ENCODE peak calls at places on chromosomes 1 and 21, in four cellular contexts. One of them, this sample, is unnamed.

GRCh38 chr1:32768110-32768857 is 48.9 kb downstream of the YARS1 start:
- DNase-seq in A549: no peak
- DNase-seq in SK-N-SH: no peak
- DNase-seq in HCT116: no peak
- DNase-seq in this sample: no peak

GRCh38 chr1:51203121-51203873 is 32.8 kb upstream of the RNF11 start:
- DNase-seq in HCT116: no peak
- DNase-seq in A549: no peak
- DNase-seq in SK-N-SH: peak
- DNase-seq in this sample: no peak

GRCh38 chr1:172637522-172637921 is 21.4 kb upstream of the FASLG start:
- DNase-seq in A549: no peak
- DNase-seq in HCT116: no peak
- DNase-seq in SK-N-SH: no peak
- DNase-seq in this sample: no peak

GRCh38 chr1:201551877-201552731 is 13.2 kb downstream of the NAV1 start:
- DNase-seq in HCT116: peak
- DNase-seq in SK-N-SH: no peak
- DNase-seq in A549: peak
- DNase-seq in this sample: peak

GRCh38 chr1:219179293-219179692 is 5.6 kb downstream of the LYPLAL1 start:
- DNase-seq in HCT116: no peak
- DNase-seq in A549: no peak
- DNase-seq in SK-N-SH: no peak
- DNase-seq in this sample: no peak

GRCh38 chr1:7677815-7678214 is 93.3 kb upstream of the VAMP3 start:
- DNase-seq in A549: no peak
- DNase-seq in SK-N-SH: no peak
- DNase-seq in HCT116: no peak
- DNase-seq in this sample: no peak

GRCh38 chr21:37266515-37267221 is 466 bp downstream of the VPS26C start:
- DNase-seq in HCT116: no peak
- DNase-seq in A549: peak
- DNase-seq in SK-N-SH: peak
- DNase-seq in this sample: peak

GRCh38 chr1:248918126-248918525 is 12.1 kb downstream of the PGBD2 start:
- DNase-seq in SK-N-SH: no peak
- DNase-seq in HCT116: no peak
- DNase-seq in A549: no peak
- DNase-seq in this sample: no peak

GRCh38 chr1:201675143-201675542 is 136.2 kb downstream of the NAV1 start:
- DNase-seq in HCT116: no peak
- DNase-seq in A549: no peak
- DNase-seq in SK-N-SH: no peak
- DNase-seq in this sample: peak

GRCh38 chr1:183407474-183407873 is 10.7 kb downstream of the NMNAT2 start:
- DNase-seq in A549: no peak
- DNase-seq in HCT116: no peak
- DNase-seq in SK-N-SH: no peak
- DNase-seq in this sample: no peak

GRCh38 chr1:178101654-178102053 is 7.8 kb downstream of the RASAL2 start:
- DNase-seq in A549: peak
- DNase-seq in HCT116: no peak
- DNase-seq in SK-N-SH: no peak
- DNase-seq in this sample: peak

GRCh38 chr1:151047591-151047924 is at the start of gene C1orf56:
- DNase-seq in HCT116: no peak
- DNase-seq in A549: peak
- DNase-seq in SK-N-SH: peak
- DNase-seq in this sample: peak

GRCh38 chr1:102891868-102892625 is 216.3 kb downstream of the COL11A1 start:
- DNase-seq in A549: peak
- DNase-seq in HCT116: no peak
- DNase-seq in SK-N-SH: no peak
- DNase-seq in this sample: peak

GRCh38 chr1:161013591-161014513 is 7.1 kb downstream of the F11R start:
- DNase-seq in HCT116: no peak
- DNase-seq in A549: peak
- DNase-seq in SK-N-SH: no peak
- DNase-seq in this sample: peak

GRCh38 chr1:92762355-92762754 is 22.6 kb downstream of the EVI5 start:
- DNase-seq in SK-N-SH: no peak
- DNase-seq in HCT116: no peak
- DNase-seq in A549: no peak
- DNase-seq in this sample: no peak

GRCh38 chr1:76939107-76939816 is 72.0 kb downstream of the ST6GALNAC5 start:
- DNase-seq in HCT116: no peak
- DNase-seq in SK-N-SH: no peak
- DNase-seq in A549: no peak
- DNase-seq in this sample: no peak

GRCh38 chr1:20359451-20360330 is 69.0 kb downstream of the VWA5B1 start:
- DNase-seq in A549: no peak
- DNase-seq in SK-N-SH: no peak
- DNase-seq in HCT116: peak
- DNase-seq in this sample: no peak

GRCh38 chr1:163054056-163054706 is 15.0 kb upstream of the RGS4 start:
- DNase-seq in A549: no peak
- DNase-seq in SK-N-SH: no peak
- DNase-seq in HCT116: no peak
- DNase-seq in this sample: no peak

GRCh38 chr1:67327864-67328263 is 20.2 kb downstream of the IL12RB2 start:
- DNase-seq in SK-N-SH: no peak
- DNase-seq in A549: no peak
- DNase-seq in HCT116: no peak
- DNase-seq in this sample: no peak

GRCh38 chr1:16630661-16631247 is 17.4 kb upstream of the NBPF1 start:
- DNase-seq in A549: no peak
- DNase-seq in HCT116: no peak
- DNase-seq in SK-N-SH: peak
- DNase-seq in this sample: no peak

GRCh38 chr21:15617968-15618367 is 111.8 kb upstream of the USP25 start:
- DNase-seq in SK-N-SH: peak
- DNase-seq in A549: peak
- DNase-seq in HCT116: no peak
- DNase-seq in this sample: peak

GRCh38 chr1:41030872-41031616 is 9.5 kb upstream of the SLFNL1 start:
- DNase-seq in SK-N-SH: no peak
- DNase-seq in A549: no peak
- DNase-seq in HCT116: no peak
- DNase-seq in this sample: no peak

GRCh38 chr1:149942207-149942606 is 5.5 kb upstream of the MTMR11 start:
- DNase-seq in A549: peak
- DNase-seq in SK-N-SH: peak
- DNase-seq in HCT116: no peak
- DNase-seq in this sample: peak

GRCh38 chr1:7561331-7561921 is 209.7 kb upstream of the VAMP3 start:
- DNase-seq in A549: peak
- DNase-seq in SK-N-SH: peak
- DNase-seq in HCT116: no peak
- DNase-seq in this sample: no peak

GRCh38 chr1:218809625-218810024 is 364.1 kb upstream of the LYPLAL1 start:
- DNase-seq in SK-N-SH: no peak
- DNase-seq in A549: no peak
- DNase-seq in HCT116: no peak
- DNase-seq in this sample: peak

GRCh38 chr1:4954392-4954791 is 300.0 kb downstream of the AJAP1 start:
- DNase-seq in A549: no peak
- DNase-seq in HCT116: no peak
- DNase-seq in SK-N-SH: no peak
- DNase-seq in this sample: no peak

GRCh38 chr1:207868769-207869721 is 41.9 kb downstream of the CD34 start:
- DNase-seq in HCT116: peak
- DNase-seq in A549: peak
- DNase-seq in SK-N-SH: peak
- DNase-seq in this sample: peak

GRCh38 chr21:25456672-25457071 is 150.6 kb downstream of the MRPL39 start:
- DNase-seq in A549: no peak
- DNase-seq in SK-N-SH: no peak
- DNase-seq in HCT116: no peak
- DNase-seq in this sample: peak

GRCh38 chr21:25457946-25458345 is 149.3 kb downstream of the MRPL39 start:
- DNase-seq in A549: no peak
- DNase-seq in SK-N-SH: no peak
- DNase-seq in HCT116: no peak
- DNase-seq in this sample: no peak

GRCh38 chr21:25449950-25450349 is 157.3 kb downstream of the MRPL39 start:
- DNase-seq in A549: no peak
- DNase-seq in SK-N-SH: no peak
- DNase-seq in HCT116: no peak
- DNase-seq in this sample: no peak

GRCh38 chr21:25457411-25457810 is 149.9 kb downstream of the MRPL39 start:
- DNase-seq in SK-N-SH: no peak
- DNase-seq in A549: no peak
- DNase-seq in HCT116: no peak
- DNase-seq in this sample: peak

DNA sequence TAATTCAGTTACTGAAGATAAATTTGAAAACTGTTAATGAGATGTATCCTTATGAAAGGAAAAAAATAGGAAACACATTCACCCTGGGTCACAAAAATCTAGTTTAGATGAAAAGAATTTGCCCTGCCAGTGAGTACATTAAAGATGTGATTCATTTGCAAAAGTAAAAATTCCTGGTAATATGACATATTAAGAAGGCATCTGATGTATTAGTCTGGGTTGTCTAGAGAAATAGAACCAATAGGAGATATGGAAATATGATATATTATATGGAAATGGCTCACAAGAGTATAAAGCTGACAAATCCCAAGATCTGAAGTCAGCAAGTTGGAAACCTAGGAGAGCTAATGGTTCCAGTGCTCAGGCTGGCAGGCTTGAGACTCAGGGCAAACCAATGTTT is 153.8 kb downstream of the MRPL39 start:
- DNase-seq in A549: no peak
- DNase-seq in HCT116: no peak
- DNase-seq in SK-N-SH: no peak
- DNase-seq in this sample: no peak
- TF ChIP-seq MAX in A549: no peak
- TF ChIP-seq MAX in HCT116: no peak
- TF ChIP-seq MAX in SK-N-SH: no peak
- TF ChIP-seq MAX in this sample: no peak

DNA sequence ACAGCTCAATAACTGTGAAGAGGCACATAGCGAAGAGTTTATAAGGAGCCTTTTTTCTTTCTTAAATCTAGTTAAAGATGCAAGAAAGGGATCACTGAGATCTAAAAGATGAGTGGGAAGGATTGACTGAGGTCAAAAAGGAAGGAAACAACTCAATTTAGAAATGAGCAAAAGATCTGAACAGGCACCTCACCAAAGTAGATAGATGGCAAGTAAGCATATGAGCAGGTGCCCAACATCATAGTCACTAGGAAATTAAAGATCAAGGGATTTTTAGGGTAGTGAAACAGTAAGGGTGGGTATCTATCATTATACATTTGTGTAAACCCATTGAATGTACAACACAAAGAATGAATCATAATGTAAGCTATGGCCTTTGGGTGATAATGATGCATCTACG is 44.6 kb upstream of the CSF1 start:
- DNase-seq in A549: no peak
- DNase-seq in HCT116: no peak
- DNase-seq in SK-N-SH: no peak
- DNase-seq in this sample: no peak
- H3K4me2 ChIP-seq in A549: no peak
- H3K4me2 ChIP-seq in HCT116: no peak
- H3K4me2 ChIP-seq in SK-N-SH: no peak
- H3K4me2 ChIP-seq in this sample: no peak

GRCh38 chr1:171405391-171405714 is 80.0 kb upstream of the PRRC2C start:
- DNase-seq in SK-N-SH: no peak
- DNase-seq in HCT116: no peak
- DNase-seq in A549: no peak
- DNase-seq in this sample: no peak
- TF ChIP-seq CTCF in SK-N-SH: no peak
- TF ChIP-seq CTCF in HCT116: no peak
- TF ChIP-seq CTCF in A549: no peak
- TF ChIP-seq CTCF in this sample: no peak

GRCh38 chr1:1305300-1306069 is 2.2 kb downstream of the ACAP3 start:
- DNase-seq in A549: peak
- DNase-seq in HCT116: no peak
- DNase-seq in SK-N-SH: no peak
- DNase-seq in this sample: peak

GRCh38 chr1:1306661-1307260 is 969 bp downstream of the ACAP3 start:
- DNase-seq in HCT116: no peak
- DNase-seq in SK-N-SH: no peak
- DNase-seq in A549: no peak
- DNase-seq in this sample: no peak

GRCh38 chr1:1304331-1305299 is 3.1 kb downstream of the ACAP3 start:
- DNase-seq in SK-N-SH: peak
- DNase-seq in HCT116: no peak
- DNase-seq in A549: peak
- DNase-seq in this sample: no peak

GRCh38 chr1:1307261-1307907 is 346 bp downstream of the ACAP3 start:
- DNase-seq in SK-N-SH: no peak
- DNase-seq in HCT116: no peak
- DNase-seq in A549: no peak
- DNase-seq in this sample: peak

GRCh38 chr1:1306070-1306660 is 1.6 kb downstream of the ACAP3 start:
- DNase-seq in HCT116: no peak
- DNase-seq in A549: no peak
- DNase-seq in SK-N-SH: peak
- DNase-seq in this sample: no peak
- TF ChIP-seq MAX in HCT116: no peak
- TF ChIP-seq MAX in A549: no peak
- TF ChIP-seq MAX in SK-N-SH: no peak
- TF ChIP-seq MAX in this sample: no peak

GRCh38 chr1:242146640-242147039 is 147.7 kb upstream of the MAP1LC3C start:
- DNase-seq in HCT116: no peak
- DNase-seq in SK-N-SH: no peak
- DNase-seq in A549: no peak
- DNase-seq in this sample: no peak

DNA sequence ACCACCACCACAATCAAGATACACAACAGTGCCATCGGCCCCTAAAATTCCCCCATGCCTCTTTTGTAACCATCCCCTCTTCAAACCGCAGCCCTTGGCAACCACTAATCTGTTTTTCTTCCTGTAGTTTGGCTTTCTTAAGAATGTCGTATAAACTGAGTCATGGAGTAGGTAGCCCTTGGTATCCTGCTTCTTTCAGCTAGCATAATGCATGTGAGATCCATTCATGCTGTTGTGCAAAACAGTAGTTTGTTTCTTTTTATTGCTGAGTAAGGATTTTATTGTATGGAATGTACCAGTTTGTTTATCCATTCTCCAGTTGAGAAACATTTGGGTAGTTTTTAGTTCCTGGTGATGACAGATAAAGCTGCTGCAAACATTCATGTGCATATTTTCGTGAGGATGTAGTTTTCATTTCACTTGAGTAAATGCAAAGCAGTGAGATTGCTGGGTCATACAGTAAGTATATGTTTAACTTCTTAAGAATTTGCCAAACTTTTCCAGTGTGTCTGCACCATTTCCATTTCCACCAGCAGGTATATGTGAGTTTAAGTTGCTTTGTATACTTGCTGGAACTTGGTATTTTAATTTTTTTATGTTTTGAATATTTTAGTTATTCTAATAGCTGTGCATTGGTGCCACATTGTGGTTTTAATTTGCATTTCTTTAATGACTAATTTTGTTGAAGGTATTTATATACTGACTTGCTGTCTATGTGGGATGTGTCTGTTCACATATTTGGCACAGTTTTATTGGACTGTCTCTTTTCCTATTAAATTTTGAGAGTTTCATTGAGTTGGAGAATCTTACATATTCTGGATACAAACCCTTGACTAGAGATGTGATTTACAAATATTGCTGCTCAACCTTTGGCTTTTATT is 148.4 kb upstream of the MAP1LC3C start:
- DNase-seq in HCT116: no peak
- DNase-seq in A549: peak
- DNase-seq in SK-N-SH: no peak
- DNase-seq in this sample: no peak
- H3K4me2 ChIP-seq in HCT116: no peak
- H3K4me2 ChIP-seq in A549: peak
- H3K4me2 ChIP-seq in SK-N-SH: no peak
- H3K4me2 ChIP-seq in this sample: no peak

This sample was measured in endothelial cell of umbilical vein.